ENCODE peak calls at places on chromosomes 16 and 17, in seven cellular contexts. Y is K562, N is HepG2, I is SK-N-SH, V is HCT116, S is GM12878, B is H1. K is an unnamed sample.

GRCh38 chr17:68783861-68784260 is 171.3 kb downstream of the ABCA8 start:
- DNase-seq in S (no peak), B (no peak), I (no peak), Y (no peak), N (no peak), V (no peak), K (no peak)

GRCh38 chr16:11575223-11575589 is 11.5 kb downstream of the LITAF start:
- DNase-seq in Y (no peak), N (no peak), I (no peak), B (no peak), V (no peak), S (no peak), K (no peak)

GRCh38 chr16:71288570-71288889 is 672 bp downstream of the CMTR2 start:
- DNase-seq in Y (no peak), V (no peak), I (no peak), S (no peak), N (no peak), B (no peak), K (no peak)

GRCh38 chr17:73973881-73974409 is 229.5 kb upstream of the RPL38 start:
- DNase-seq in B (no peak), S (no peak), Y (no peak), N (no peak), I (peak; percentile 72), V (no peak), K (no peak)

GRCh38 chr17:80773243-80773991 is 218.2 kb upstream of the CHMP6 start:
- DNase-seq in S (no peak), I (peak; percentile 78), V (no peak), B (no peak), N (no peak), Y (no peak), K (no peak)

GRCh38 chr16:27920391-27920891 is 143.1 kb downstream of the GSG1L start:
- DNase-seq in Y (no peak), N (peak; percentile 22), S (no peak), B (peak; percentile 62), V (peak; percentile 35), I (peak; percentile 80), K (no peak)

GRCh38 chr16:66373667-66374066 is 7.2 kb downstream of the CDH5 start:
- DNase-seq in B (no peak), I (no peak), S (no peak), N (no peak), Y (no peak), V (no peak), K (no peak)

GRCh38 chr17:67400193-67400592 is 23.1 kb downstream of the PITPNC1 start:
- DNase-seq in V (no peak), Y (no peak), I (no peak), S (no peak), B (no peak), N (no peak), K (no peak)

GRCh38 chr16:269061-269796 is 6.5 kb downstream of the RGS11 start:
- DNase-seq in N (no peak), V (no peak), S (no peak), Y (no peak), I (no peak), B (no peak), K (no peak)

GRCh38 chr17:59892251-59892848 is 393 bp downstream of the TUBD1 start:
- DNase-seq in Y (peak; percentile 70), B (no peak), S (no peak), N (no peak), I (no peak), V (no peak), K (no peak)

GRCh38 chr16:57539072-57539796 is 2.9 kb upstream of the CCDC102A start:
- DNase-seq in S (peak; percentile 88), N (no peak), Y (no peak), B (no peak), V (no peak), I (no peak), K (no peak)

GRCh38 chr17:64300566-64300965 is 37.5 kb upstream of the TEX2 start:
- DNase-seq in Y (no peak), I (no peak), B (no peak), V (no peak), S (no peak), N (no peak), K (no peak)

GRCh38 chr17:62652251-62653001 is 25.0 kb downstream of the MRC2 start:
- DNase-seq in Y (no peak), I (peak; percentile 88), V (no peak), S (no peak), B (peak; percentile 72), N (no peak), K (peak; percentile 64)

GRCh38 chr16:19102187-19102872 is 11.4 kb upstream of the ITPRIPL2 start:
- DNase-seq in Y (no peak), B (no peak), N (no peak), V (no peak), S (no peak), I (no peak), K (peak; percentile 51)

GRCh38 chr17:44192750-44193149 is 6.0 kb downstream of the TMUB2 start:
- DNase-seq in S (no peak), B (no peak), V (no peak), N (no peak), Y (no peak), I (no peak), K (no peak)

GRCh38 chr17:67629963-67630320 is 87.8 kb upstream of the NOL11 start:
- DNase-seq in S (no peak), N (peak; percentile 24), V (peak; percentile 23), Y (no peak), I (peak; percentile 59), B (no peak), K (peak; percentile 55)

GRCh38 chr16:66588981-66589713 is 9.9 kb downstream of the CMTM2 start:
- DNase-seq in Y (peak; percentile 72), B (peak; percentile 73), V (no peak), N (peak; percentile 55), S (no peak), I (no peak), K (no peak)

GRCh38 chr17:81910840-81911276 is 341 bp downstream of the PCYT2 start:
- DNase-seq in Y (no peak), I (no peak), B (no peak), N (no peak), S (no peak), V (no peak), K (no peak)

GRCh38 chr16:14658063-14658462 is 25.3 kb downstream of the BFAR start:
- DNase-seq in S (peak; percentile 71), Y (no peak), I (no peak), N (no peak), B (no peak), V (no peak), K (peak; percentile 46)

GRCh38 chr16:459761-460160 is 34.3 kb downstream of the RAB11FIP3 start:
- DNase-seq in S (no peak), Y (no peak), I (no peak), N (no peak), V (no peak), B (no peak), K (no peak)

GRCh38 chr17:17696871-17697633 is 15.8 kb downstream of the RAI1 start:
- DNase-seq in V (no peak), N (no peak), S (no peak), B (no peak), Y (no peak), I (no peak), K (peak; percentile 79)

GRCh38 chr17:17700251-17700969 is 19.2 kb downstream of the RAI1 start:
- DNase-seq in S (no peak), B (peak; percentile 90), V (no peak), I (no peak), Y (peak; percentile 26), N (no peak), K (no peak)

GRCh38 chr17:17698869-17699351 is 17.7 kb downstream of the RAI1 start:
- DNase-seq in V (no peak), I (no peak), Y (no peak), N (no peak), S (no peak), B (no peak), K (no peak)

GRCh38 chr17:17696075-17696474 is 14.8 kb downstream of the RAI1 start:
- DNase-seq in Y (no peak), B (no peak), V (no peak), S (no peak), I (no peak), N (no peak), K (no peak)

GRCh38 chr17:17698371-17698770 is 17.1 kb downstream of the RAI1 start:
- DNase-seq in S (no peak), B (no peak), I (no peak), Y (no peak), V (no peak), N (no peak), K (no peak)
- TF ChIP-seq JUND in S (no peak), B (no peak), I (no peak), Y (no peak), V (no peak), N (no peak), K (no peak)

GRCh38 chr17:49616546-49617205 is 41.0 kb downstream of the NXPH3 start:
- DNase-seq in I (no peak), S (no peak), V (no peak), B (no peak), N (no peak), Y (no peak), K (peak; percentile 76)
- TF ChIP-seq JUND in I (no peak), S (no peak), V (no peak), B (no peak), N (no peak), Y (no peak), K (no peak)

DNA sequence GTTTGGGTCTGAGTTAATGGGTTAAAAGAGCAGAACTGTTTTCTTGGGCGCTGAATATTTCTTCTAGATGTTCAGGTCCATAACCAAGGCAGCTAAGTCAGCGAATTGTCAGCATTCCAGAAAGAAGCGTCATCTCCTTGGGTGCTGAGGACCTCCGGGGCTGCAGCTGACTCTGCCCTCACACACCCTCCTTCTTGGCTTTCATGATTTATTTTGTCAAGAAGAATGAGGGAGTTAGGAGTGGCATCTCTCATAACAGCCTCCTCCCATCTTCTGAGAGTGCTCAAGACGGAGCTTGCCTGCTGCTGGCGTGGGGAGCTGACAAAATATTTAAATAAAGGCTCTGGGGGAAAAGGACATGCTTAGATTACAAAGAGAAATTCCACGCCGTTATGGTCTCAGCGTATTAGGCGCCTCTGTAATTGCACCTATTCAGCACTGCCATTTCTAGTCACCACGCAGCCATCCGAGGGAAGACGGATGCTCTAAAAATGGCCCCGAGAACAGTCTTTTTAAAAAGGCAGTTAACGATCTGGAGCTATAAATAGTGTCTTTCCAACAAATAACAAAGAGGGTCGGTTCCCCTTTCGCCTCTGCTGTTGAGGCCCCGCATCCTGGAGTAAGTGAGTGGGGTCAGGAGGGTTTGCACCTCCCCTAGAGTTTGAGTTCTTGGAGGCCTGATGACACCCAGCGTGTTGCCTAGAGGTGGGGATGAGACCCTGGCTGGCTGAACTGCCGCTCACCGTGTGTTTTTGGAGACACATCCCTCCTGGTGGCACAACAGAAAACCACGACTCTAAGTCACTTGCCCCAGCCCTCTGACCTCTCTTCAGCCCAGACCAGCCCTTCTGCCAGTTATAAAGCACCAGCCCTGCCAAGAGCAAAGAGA is 187.1 kb downstream of the CCDC182 start:
- DNase-seq in S (no peak), Y (no peak), V (no peak), N (no peak), B (no peak), I (no peak), K (no peak)
- TF ChIP-seq JUND in S (no peak), Y (no peak), V (no peak), N (no peak), B (no peak), I (peak; percentile 45), K (no peak)

DNA sequence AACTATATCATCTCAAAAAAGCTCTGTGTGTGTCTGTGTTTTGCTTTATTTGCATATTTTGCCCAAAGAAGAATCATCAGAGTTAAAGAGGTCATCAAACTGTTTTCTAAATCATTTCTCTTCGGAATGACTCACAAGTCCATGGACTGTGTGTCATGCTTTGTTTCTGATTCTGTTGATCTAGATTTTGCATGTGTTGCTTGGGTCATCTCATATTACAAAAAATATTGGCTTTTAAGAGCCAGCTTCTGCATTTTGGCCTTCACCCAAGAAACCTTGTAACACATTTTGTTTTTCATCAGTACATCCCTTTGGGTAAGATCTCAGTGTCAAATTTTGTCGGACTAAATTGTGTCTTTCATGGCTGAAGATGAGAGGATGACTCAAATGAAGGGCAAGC is 471.1 kb upstream of the HSBP1 start:
- DNase-seq in N (no peak), S (no peak), Y (no peak), V (no peak), B (no peak), I (no peak), K (no peak)
- TF ChIP-seq JUND in N (no peak), S (no peak), Y (no peak), V (no peak), B (no peak), I (peak; percentile 79), K (no peak)

K was measured in T47D.